ENCODE peak calls at places on chromosomes 12 and 14, in eight cellular contexts. M, J, B, E, O, N, R and S are unnamed samples.

GRCh38 chr14:75675265-75675960 is 14.4 kb downstream of the TTLL5 start:
- DNase-seq in O (no peak), M (no peak), R (no peak), B (no peak), N (peak; percentile 84), J (no peak), E (no peak), S (no peak)

GRCh38 chr14:85415015-85415712 is 114.8 kb upstream of the FLRT2 start:
- DNase-seq in B (no peak), M (peak; percentile 80), J (peak; percentile 99), E (no peak), R (peak; percentile 93), N (peak; percentile 100), O (peak; percentile 13), S (peak; percentile 91)

GRCh38 chr12:47769234-47770085 is 3.6 kb upstream of the SLC48A1 start:
- DNase-seq in N (no peak), M (no peak), O (no peak), B (no peak), E (no peak), R (no peak), J (no peak), S (no peak)

GRCh38 chr12:59119676-59120075 is 199.4 kb upstream of the LRIG3 start:
- DNase-seq in B (no peak), O (no peak), N (peak; percentile 75), E (no peak), R (peak; percentile 19), M (no peak), J (peak; percentile 86), S (no peak)

GRCh38 chr14:102726191-102726949 is 50.9 kb upstream of the TRAF3 start:
- DNase-seq in R (no peak), B (no peak), J (no peak), E (no peak), N (no peak), M (no peak), O (peak; percentile 8), S (no peak)

GRCh38 chr12:25710149-25710548 is 157.1 kb upstream of the LMNTD1 start:
- DNase-seq in N (no peak), E (no peak), O (no peak), B (no peak), M (no peak), J (no peak), R (no peak), S (no peak)

GRCh38 chr12:105982022-105982421 is 156.7 kb downstream of the NUAK1 start:
- DNase-seq in E (no peak), N (no peak), O (no peak), R (no peak), B (no peak), J (no peak), M (no peak), S (no peak)

GRCh38 chr12:100356646-100357223 is at the start of gene SLC17A8:
- DNase-seq in E (peak; percentile 13), N (no peak), M (no peak), J (no peak), R (no peak), O (no peak), B (no peak), S (no peak)

GRCh38 chr14:43413094-43413493 is 1094.0 kb downstream of the FSCB start:
- DNase-seq in O (no peak), R (no peak), E (no peak), J (no peak), M (no peak), B (no peak), N (no peak), S (no peak)